ENCODE peak calls at places on chromosomes 7 and 10, in eight cellular contexts. One of them, this sample, is unnamed.

GRCh38 chr7:116249969-116250553 is 39.7 kb downstream of the TES start:
- DNase-seq in right lobe of liver: no peak
- DNase-seq in gastrocnemius medialis: no peak
- DNase-seq in H9: peak
- DNase-seq in adrenal gland: no peak
- DNase-seq in pancreas: no peak
- DNase-seq in astrocyte of the spinal cord: peak
- DNase-seq in endothelial cell: peak
- DNase-seq in this sample: no peak

GRCh38 chr10:95503012-95503411 is 58.2 kb downstream of the SORBS1 start:
- DNase-seq in endothelial cell: no peak
- DNase-seq in pancreas: no peak
- DNase-seq in right lobe of liver: peak
- DNase-seq in astrocyte of the spinal cord: no peak
- DNase-seq in H9: no peak
- DNase-seq in adrenal gland: no peak
- DNase-seq in gastrocnemius medialis: no peak
- DNase-seq in this sample: no peak

GRCh38 chr10:122426834-122427233 is 27.6 kb upstream of the ARMS2 start:
- DNase-seq in pancreas: no peak
- DNase-seq in astrocyte of the spinal cord: no peak
- DNase-seq in adrenal gland: no peak
- DNase-seq in right lobe of liver: no peak
- DNase-seq in endothelial cell: no peak
- DNase-seq in gastrocnemius medialis: no peak
- DNase-seq in H9: no peak
- DNase-seq in this sample: no peak

GRCh38 chr10:92695679-92696605 is 6.2 kb downstream of the HHEX start:
- DNase-seq in gastrocnemius medialis: no peak
- DNase-seq in pancreas: peak
- DNase-seq in right lobe of liver: peak
- DNase-seq in adrenal gland: peak
- DNase-seq in H9: peak
- DNase-seq in astrocyte of the spinal cord: peak
- DNase-seq in endothelial cell: peak
- DNase-seq in this sample: no peak

GRCh38 chr7:95421847-95422444 is 12.9 kb downstream of the PON2 start:
- DNase-seq in pancreas: no peak
- DNase-seq in adrenal gland: no peak
- DNase-seq in endothelial cell: no peak
- DNase-seq in right lobe of liver: no peak
- DNase-seq in H9: no peak
- DNase-seq in gastrocnemius medialis: no peak
- DNase-seq in astrocyte of the spinal cord: peak
- DNase-seq in this sample: no peak

GRCh38 chr7:32415936-32416335 is 74.2 kb downstream of the LSM5 start:
- DNase-seq in right lobe of liver: no peak
- DNase-seq in adrenal gland: no peak
- DNase-seq in endothelial cell: no peak
- DNase-seq in H9: no peak
- DNase-seq in pancreas: no peak
- DNase-seq in gastrocnemius medialis: no peak
- DNase-seq in astrocyte of the spinal cord: no peak
- DNase-seq in this sample: no peak

GRCh38 chr10:43114031-43114742 is 24.1 kb upstream of the CSGALNACT2 start:
- DNase-seq in adrenal gland: no peak
- DNase-seq in gastrocnemius medialis: no peak
- DNase-seq in H9: no peak
- DNase-seq in right lobe of liver: no peak
- DNase-seq in pancreas: peak
- DNase-seq in endothelial cell: no peak
- DNase-seq in astrocyte of the spinal cord: no peak
- DNase-seq in this sample: no peak

GRCh38 chr10:27359792-27360320 is 119.3 kb upstream of the ACBD5 start:
- DNase-seq in H9: no peak
- DNase-seq in gastrocnemius medialis: no peak
- DNase-seq in right lobe of liver: no peak
- DNase-seq in astrocyte of the spinal cord: no peak
- DNase-seq in adrenal gland: no peak
- DNase-seq in endothelial cell: no peak
- DNase-seq in pancreas: no peak
- DNase-seq in this sample: no peak

GRCh38 chr7:137760111-137760510 is 86.7 kb downstream of the DGKI start:
- DNase-seq in astrocyte of the spinal cord: peak
- DNase-seq in right lobe of liver: no peak
- DNase-seq in H9: peak
- DNase-seq in adrenal gland: peak
- DNase-seq in pancreas: peak
- DNase-seq in endothelial cell: no peak
- DNase-seq in gastrocnemius medialis: no peak
- DNase-seq in this sample: no peak

GRCh38 chr7:137073571-137074325 is 205.3 kb downstream of the CHRM2 start:
- DNase-seq in H9: no peak
- DNase-seq in endothelial cell: no peak
- DNase-seq in pancreas: no peak
- DNase-seq in gastrocnemius medialis: no peak
- DNase-seq in adrenal gland: no peak
- DNase-seq in right lobe of liver: no peak
- DNase-seq in astrocyte of the spinal cord: peak
- DNase-seq in this sample: no peak

GRCh38 chr10:35912615-35913170 is 270.6 kb upstream of the FZD8 start:
- DNase-seq in gastrocnemius medialis: no peak
- DNase-seq in astrocyte of the spinal cord: peak
- DNase-seq in endothelial cell: no peak
- DNase-seq in right lobe of liver: no peak
- DNase-seq in pancreas: no peak
- DNase-seq in H9: no peak
- DNase-seq in adrenal gland: no peak
- DNase-seq in this sample: no peak

GRCh38 chr10:26486985-26487850 is 49.1 kb downstream of the APBB1IP start:
- DNase-seq in adrenal gland: peak
- DNase-seq in right lobe of liver: peak
- DNase-seq in gastrocnemius medialis: peak
- DNase-seq in pancreas: no peak
- DNase-seq in endothelial cell: no peak
- DNase-seq in H9: no peak
- DNase-seq in astrocyte of the spinal cord: peak
- DNase-seq in this sample: peak

GRCh38 chr7:3404490-3404889 is 103.4 kb downstream of the SDK1 start:
- DNase-seq in endothelial cell: no peak
- DNase-seq in right lobe of liver: no peak
- DNase-seq in astrocyte of the spinal cord: peak
- DNase-seq in adrenal gland: no peak
- DNase-seq in pancreas: no peak
- DNase-seq in H9: no peak
- DNase-seq in gastrocnemius medialis: no peak
- DNase-seq in this sample: no peak

GRCh38 chr10:90777614-90778013 is 80.2 kb downstream of the HTR7 start:
- DNase-seq in right lobe of liver: no peak
- DNase-seq in pancreas: no peak
- DNase-seq in gastrocnemius medialis: no peak
- DNase-seq in endothelial cell: peak
- DNase-seq in H9: no peak
- DNase-seq in astrocyte of the spinal cord: no peak
- DNase-seq in adrenal gland: no peak
- DNase-seq in this sample: no peak

GRCh38 chr7:97450516-97450915 is 281.4 kb upstream of the TAC1 start:
- DNase-seq in astrocyte of the spinal cord: no peak
- DNase-seq in gastrocnemius medialis: no peak
- DNase-seq in right lobe of liver: no peak
- DNase-seq in adrenal gland: no peak
- DNase-seq in endothelial cell: no peak
- DNase-seq in pancreas: no peak
- DNase-seq in H9: no peak
- DNase-seq in this sample: no peak

GRCh38 chr10:93445097-93445960 is 36.8 kb downstream of the MYOF start:
- DNase-seq in endothelial cell: peak
- DNase-seq in gastrocnemius medialis: peak
- DNase-seq in right lobe of liver: peak
- DNase-seq in astrocyte of the spinal cord: peak
- DNase-seq in pancreas: peak
- DNase-seq in adrenal gland: peak
- DNase-seq in H9: peak
- DNase-seq in this sample: no peak

DNA sequence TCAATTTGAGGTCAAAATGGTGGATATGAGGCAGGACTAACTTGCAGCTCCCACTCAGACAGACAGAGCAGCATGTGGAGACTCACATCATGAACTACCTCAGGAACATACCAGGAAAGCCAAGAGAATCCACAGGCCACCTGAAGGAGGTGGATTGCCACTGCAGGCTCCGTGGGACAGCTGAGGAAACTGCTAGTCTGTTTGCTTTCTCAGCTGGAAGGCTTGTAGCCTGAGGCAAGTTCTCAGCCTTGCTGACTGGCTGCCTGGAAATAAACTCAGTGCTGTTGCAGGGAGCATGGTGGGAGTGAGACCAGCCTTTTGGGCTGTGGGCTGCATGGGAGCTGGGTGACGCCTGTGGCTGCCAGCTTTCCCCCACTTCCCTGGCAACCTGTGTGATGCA is 202.9 kb downstream of the ZNF248 start:
- DNase-seq in pancreas: no peak
- DNase-seq in right lobe of liver: no peak
- DNase-seq in endothelial cell: no peak
- DNase-seq in gastrocnemius medialis: no peak
- DNase-seq in adrenal gland: no peak
- DNase-seq in H9: no peak
- DNase-seq in astrocyte of the spinal cord: no peak
- DNase-seq in this sample: no peak
- TF ChIP-seq CTCF in pancreas: no peak
- TF ChIP-seq CTCF in right lobe of liver: no peak
- TF ChIP-seq CTCF in endothelial cell: no peak
- TF ChIP-seq CTCF in gastrocnemius medialis: no peak
- TF ChIP-seq CTCF in adrenal gland: no peak
- TF ChIP-seq CTCF in H9: no peak
- TF ChIP-seq CTCF in astrocyte of the spinal cord: no peak
- TF ChIP-seq CTCF in this sample: no peak

DNA sequence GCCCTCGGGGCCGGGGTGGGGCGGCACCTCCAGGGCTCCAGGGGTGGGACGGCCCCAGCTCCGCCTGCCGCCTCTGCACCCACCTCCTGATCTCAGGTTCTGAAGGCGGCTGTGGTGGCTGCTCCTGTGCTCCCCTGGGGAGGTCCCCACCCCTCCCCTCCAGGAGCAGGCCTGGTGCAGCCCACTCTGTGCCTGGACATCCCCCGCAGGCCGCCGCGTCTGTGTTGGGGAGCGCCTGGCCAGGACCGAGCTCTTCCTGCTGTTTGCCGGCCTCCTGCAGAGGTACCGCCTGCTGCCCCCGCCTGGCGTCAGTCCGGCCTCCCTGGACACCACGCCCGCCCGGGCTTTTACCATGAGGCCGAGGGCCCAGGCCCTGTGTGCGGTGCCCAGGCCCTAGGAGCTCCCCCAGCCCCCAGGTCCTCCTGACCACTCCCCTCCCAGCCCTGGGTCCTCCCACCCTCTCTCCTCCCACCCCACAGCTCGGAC is 5.5 kb downstream of the CYP2W1 start:
- DNase-seq in H9: no peak
- DNase-seq in gastrocnemius medialis: no peak
- DNase-seq in adrenal gland: peak
- DNase-seq in right lobe of liver: no peak
- DNase-seq in astrocyte of the spinal cord: peak
- DNase-seq in pancreas: peak
- DNase-seq in endothelial cell: no peak
- DNase-seq in this sample: peak
- TF ChIP-seq CTCF in H9: no peak
- TF ChIP-seq CTCF in gastrocnemius medialis: no peak
- TF ChIP-seq CTCF in adrenal gland: no peak
- TF ChIP-seq CTCF in right lobe of liver: no peak
- TF ChIP-seq CTCF in astrocyte of the spinal cord: no peak
- TF ChIP-seq CTCF in pancreas: no peak
- TF ChIP-seq CTCF in endothelial cell: no peak
- TF ChIP-seq CTCF in this sample: no peak

DNA sequence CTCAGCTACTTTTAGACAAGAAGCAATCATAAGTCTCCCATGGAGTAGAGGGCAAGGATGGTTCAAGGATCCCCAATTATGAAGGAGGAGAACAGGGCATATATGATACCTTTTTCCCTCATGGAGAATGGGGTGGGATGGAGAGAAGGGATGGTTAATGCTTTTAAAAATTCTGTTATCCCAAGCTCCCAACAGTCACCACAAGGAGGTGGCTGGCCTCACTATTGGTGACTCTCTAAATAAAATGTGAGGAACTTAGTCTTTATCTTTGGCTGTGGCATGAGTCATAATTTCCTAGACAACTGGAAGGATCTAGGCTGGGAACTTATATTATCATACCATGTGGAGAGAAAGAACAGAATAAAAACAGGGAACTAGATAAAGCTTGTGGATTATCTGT is 297.0 kb downstream of the PHTF2 start:
- DNase-seq in pancreas: no peak
- DNase-seq in right lobe of liver: no peak
- DNase-seq in gastrocnemius medialis: no peak
- DNase-seq in H9: no peak
- DNase-seq in astrocyte of the spinal cord: peak
- DNase-seq in adrenal gland: no peak
- DNase-seq in endothelial cell: no peak
- DNase-seq in this sample: no peak
- TF ChIP-seq CTCF in pancreas: no peak
- TF ChIP-seq CTCF in right lobe of liver: no peak
- TF ChIP-seq CTCF in gastrocnemius medialis: no peak
- TF ChIP-seq CTCF in H9: peak
- TF ChIP-seq CTCF in astrocyte of the spinal cord: no peak
- TF ChIP-seq CTCF in adrenal gland: no peak
- TF ChIP-seq CTCF in endothelial cell: no peak
- TF ChIP-seq CTCF in this sample: no peak

GRCh38 chr7:14420768-14421167 is 431.3 kb upstream of the ETV1 start:
- DNase-seq in adrenal gland: no peak
- DNase-seq in gastrocnemius medialis: no peak
- DNase-seq in H9: peak
- DNase-seq in right lobe of liver: no peak
- DNase-seq in astrocyte of the spinal cord: no peak
- DNase-seq in pancreas: no peak
- DNase-seq in endothelial cell: no peak
- DNase-seq in this sample: no peak

GRCh38 chr7:14419554-14419953 is 430.1 kb upstream of the ETV1 start:
- DNase-seq in astrocyte of the spinal cord: no peak
- DNase-seq in endothelial cell: no peak
- DNase-seq in gastrocnemius medialis: no peak
- DNase-seq in adrenal gland: no peak
- DNase-seq in pancreas: no peak
- DNase-seq in H9: no peak
- DNase-seq in right lobe of liver: no peak
- DNase-seq in this sample: no peak

GRCh38 chr7:14425559-14425958 is 436.1 kb upstream of the ETV1 start:
- DNase-seq in endothelial cell: no peak
- DNase-seq in pancreas: no peak
- DNase-seq in H9: no peak
- DNase-seq in astrocyte of the spinal cord: no peak
- DNase-seq in gastrocnemius medialis: no peak
- DNase-seq in right lobe of liver: no peak
- DNase-seq in adrenal gland: no peak
- DNase-seq in this sample: no peak

DNA sequence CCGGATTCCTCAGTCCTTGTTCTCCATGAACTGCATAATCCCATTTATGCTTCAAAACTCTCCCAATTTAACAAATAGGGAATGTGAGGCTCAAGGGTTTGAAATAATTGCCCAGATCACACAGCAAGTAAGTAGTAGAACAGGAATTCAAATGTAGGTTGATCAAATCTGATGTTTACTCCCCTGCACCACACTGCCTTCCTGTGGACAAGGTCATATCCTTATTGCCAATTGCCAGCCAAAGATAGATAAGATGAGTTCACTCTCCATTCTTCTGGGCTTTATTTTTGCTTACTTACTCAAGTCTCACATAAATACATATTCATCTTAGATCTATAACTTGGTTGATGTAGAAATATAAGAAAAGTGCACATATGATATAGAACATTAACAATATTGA is 435.2 kb upstream of the ETV1 start:
- DNase-seq in pancreas: no peak
- DNase-seq in endothelial cell: no peak
- DNase-seq in H9: no peak
- DNase-seq in astrocyte of the spinal cord: no peak
- DNase-seq in gastrocnemius medialis: no peak
- DNase-seq in adrenal gland: no peak
- DNase-seq in right lobe of liver: no peak
- DNase-seq in this sample: no peak
- TF ChIP-seq CTCF in pancreas: no peak
- TF ChIP-seq CTCF in endothelial cell: no peak
- TF ChIP-seq CTCF in H9: peak
- TF ChIP-seq CTCF in astrocyte of the spinal cord: no peak
- TF ChIP-seq CTCF in gastrocnemius medialis: no peak
- TF ChIP-seq CTCF in adrenal gland: no peak
- TF ChIP-seq CTCF in right lobe of liver: peak
- TF ChIP-seq CTCF in this sample: no peak

This sample was measured in GM10248.